ENCODE peak calls at places on chromosomes 16 and 17, in four cellular contexts. R is K562, C is SK-N-SH, M is GM12878. D is an unnamed sample.

GRCh38 chr16:20763461-20764232 is at the start of gene ACSM3:
- DNase-seq in R (peak), C (peak), M (peak), D (peak)

GRCh38 chr16:29675811-29676643 is 3.0 kb upstream of the QPRT start:
- DNase-seq in R (peak), C (peak), M (no peak), D (peak)

GRCh38 chr17:44358066-44358465 is 5.6 kb downstream of the FAM171A2 start:
- DNase-seq in M (no peak), C (no peak), R (no peak), D (no peak)

GRCh38 chr16:83912152-83912948 is 13.4 kb downstream of the MLYCD start:
- DNase-seq in M (no peak), R (no peak), C (no peak), D (no peak)

GRCh38 chr17:7393613-7394451 is 493 bp downstream of the PLSCR3 start:
- DNase-seq in R (no peak), C (peak), M (no peak), D (no peak)

GRCh38 chr16:75282811-75283281 is 31.4 kb upstream of the BCAR1 start:
- DNase-seq in M (no peak), R (no peak), C (peak), D (no peak)

GRCh38 chr17:4583796-4584124 is 569 bp upstream of the SMTNL2 start:
- DNase-seq in C (peak), M (no peak), R (peak), D (no peak)

GRCh38 chr17:65604070-65604469 is 42.6 kb upstream of the AXIN2 start:
- DNase-seq in R (no peak), C (no peak), M (no peak), D (no peak)

GRCh38 chr17:38789185-38789584 is 10.2 kb downstream of the PIP4K2B start:
- DNase-seq in M (no peak), R (no peak), C (peak), D (no peak)

GRCh38 chr17:13036776-13037175 is 18.9 kb upstream of the ELAC2 start:
- DNase-seq in M (no peak), R (no peak), C (no peak), D (no peak)

GRCh38 chr17:59361916-59362810 is 30.7 kb downstream of the YPEL2 start:
- DNase-seq in C (no peak), M (peak), R (no peak), D (no peak)

GRCh38 chr17:48578616-48579560 is 738 bp upstream of the HOXB4 start:
- DNase-seq in M (no peak), C (no peak), R (peak), D (no peak)

GRCh38 chr17:51000835-51001638 is 119.6 kb downstream of the SPAG9 start:
- DNase-seq in C (peak), M (peak), R (no peak), D (peak)

GRCh38 chr17:47703191-47703591 is 9.2 kb downstream of the TBKBP1 start:
- DNase-seq in C (no peak), M (no peak), R (no peak), D (no peak)

GRCh38 chr16:49622084-49622390 is 233.9 kb downstream of the ZNF423 start:
- DNase-seq in M (no peak), R (no peak), C (no peak), D (no peak)

GRCh38 chr17:77560417-77560816 is 398.1 kb upstream of the TNRC6C start:
- DNase-seq in R (peak), C (no peak), M (no peak), D (no peak)

GRCh38 chr16:12784076-12784475 is 19.6 kb downstream of the CPPED1 start:
- DNase-seq in C (no peak), M (no peak), R (no peak), D (no peak)

GRCh38 chr16:53744449-53744848 is 40.5 kb downstream of the FTO start:
- DNase-seq in C (no peak), R (no peak), M (no peak), D (peak)

GRCh38 chr17:82216301-82217119 is 3.9 kb upstream of the CCDC57 start:
- DNase-seq in M (peak), R (no peak), C (peak), D (peak)

GRCh38 chr17:41334385-41334784 is 16.2 kb downstream of the KRT33A start:
- DNase-seq in M (peak), C (no peak), R (no peak), D (no peak)

GRCh38 chr16:50058091-50058771 is 7.5 kb upstream of the HEATR3 start:
- DNase-seq in C (no peak), R (no peak), M (no peak), D (no peak)

GRCh38 chr17:79786930-79787643 is 9.1 kb downstream of the CBX2 start:
- DNase-seq in M (no peak), R (no peak), C (no peak), D (no peak)

GRCh38 chr17:81920612-81921530 is 2.9 kb upstream of the SIRT7 start:
- DNase-seq in R (no peak), C (no peak), M (no peak), D (no peak)

GRCh38 chr16:2035431-2036199 is 8.9 kb downstream of the NHERF2 start:
- DNase-seq in C (peak), M (no peak), R (no peak), D (peak)

GRCh38 chr17:6710317-6710716 is 2.9 kb downstream of the SLC13A5 start:
- DNase-seq in C (peak), M (no peak), R (no peak), D (no peak)

GRCh38 chr17:80826955-80827645 is 164.5 kb upstream of the CHMP6 start:
- DNase-seq in C (peak), M (no peak), R (no peak), D (no peak)

GRCh38 chr17:33521784-33522183 is 228.7 kb upstream of the ASIC2 start:
- DNase-seq in M (no peak), C (peak), R (peak), D (no peak)

GRCh38 chr17:2137342-2138098 is 82.6 kb downstream of the HIC1 start:
- DNase-seq in R (no peak), C (no peak), M (peak), D (no peak)

GRCh38 chr16:66070140-66070887 is 296.2 kb upstream of the CDH5 start:
- DNase-seq in C (no peak), R (no peak), M (no peak), D (no peak)

GRCh38 chr17:40560592-40561293 is 4.5 kb downstream of the CCR7 start:
- DNase-seq in C (no peak), M (peak), R (peak), D (no peak)

GRCh38 chr16:49158029-49158642 is 123.5 kb downstream of the CBLN1 start:
- DNase-seq in R (peak), C (no peak), M (no peak), D (peak)

DNA sequence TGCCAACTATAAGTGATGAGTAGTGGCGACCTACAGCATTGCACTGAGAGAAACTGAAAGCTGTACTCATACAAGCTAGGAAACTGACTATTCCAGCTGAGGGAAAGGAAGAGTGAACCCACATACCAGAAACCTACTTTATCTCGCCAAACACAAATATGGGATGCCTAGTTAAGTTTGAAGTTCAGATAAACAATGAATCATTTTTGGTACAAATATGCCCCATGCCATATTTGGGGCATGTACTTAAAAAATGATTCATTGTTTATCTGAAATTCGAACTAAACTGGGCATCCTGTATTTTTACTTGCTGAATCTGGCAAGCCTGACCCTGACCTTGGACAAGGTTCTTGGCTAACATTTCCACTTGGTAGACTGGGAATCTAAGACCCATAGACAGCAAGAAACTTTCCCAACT is 527.8 kb upstream of the PSMD7 start:
- DNase-seq in C (no peak), M (no peak), R (no peak), D (no peak)
- TF ChIP-seq NFIC in C (no peak), M (no peak), R (no peak), D (no peak)

GRCh38 chr17:62708587-62708986 is 81.1 kb downstream of the MRC2 start:
- DNase-seq in R (no peak), C (no peak), M (no peak), D (no peak)
- TF ChIP-seq NFIC in R (no peak), C (no peak), M (no peak), D (no peak)

GRCh38 chr16:51638338-51639135 is 487.5 kb upstream of the SALL1 start:
- DNase-seq in M (no peak), R (no peak), C (no peak), D (no peak)
- TF ChIP-seq NFIC in M (no peak), R (no peak), C (no peak), D (no peak)

DNA sequence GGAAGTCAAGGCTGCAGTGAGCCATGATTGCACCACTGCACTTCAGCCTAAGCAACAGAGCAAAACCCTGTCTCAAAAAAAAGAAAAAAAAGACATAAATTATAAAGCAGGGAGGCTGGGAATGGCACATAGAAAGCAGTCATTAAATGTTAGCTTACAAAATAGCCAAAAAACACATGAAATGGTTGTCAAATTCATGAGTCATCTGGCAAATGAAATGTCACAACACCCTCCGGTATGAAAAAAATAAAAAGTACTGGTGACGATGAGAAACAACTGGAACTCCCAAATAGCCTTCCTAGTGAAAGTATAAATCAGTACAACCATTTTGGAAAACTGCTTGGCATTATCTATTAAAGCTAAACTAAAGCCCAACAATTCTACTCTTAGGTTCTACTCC is 3.6 kb upstream of the KATNB1 start:
- DNase-seq in M (no peak), C (no peak), R (no peak), D (no peak)
- TF ChIP-seq NFIC in M (no peak), C (no peak), R (no peak), D (no peak)

DNA sequence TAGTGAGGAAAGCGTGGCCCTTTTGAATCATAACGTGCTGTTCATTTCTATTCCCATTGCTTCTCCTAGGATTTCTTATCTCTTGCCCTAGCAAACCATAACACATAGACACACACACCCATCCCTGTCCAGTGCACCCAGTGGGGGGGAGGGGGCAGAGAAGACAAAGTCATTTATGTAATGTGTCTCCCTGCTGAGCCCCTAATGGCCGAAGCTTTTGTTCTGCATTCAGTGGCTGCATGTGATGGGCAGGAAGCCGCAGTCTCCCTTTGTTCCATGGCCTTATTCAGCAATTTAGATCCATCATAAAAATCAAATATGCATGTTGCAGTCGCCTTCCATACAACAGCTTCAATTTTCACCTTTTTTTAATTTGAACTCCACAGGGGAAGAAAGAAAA is 325.4 kb downstream of the ZFHX3 start:
- DNase-seq in C (no peak), M (no peak), R (peak), D (no peak)
- TF ChIP-seq NFIC in C (no peak), M (no peak), R (no peak), D (no peak)

GRCh38 chr16:82643936-82644630 is 17.3 kb downstream of the CDH13 start:
- DNase-seq in C (no peak), M (no peak), R (no peak), D (no peak)
- TF ChIP-seq NFIC in C (no peak), M (no peak), R (no peak), D (no peak)

DNA sequence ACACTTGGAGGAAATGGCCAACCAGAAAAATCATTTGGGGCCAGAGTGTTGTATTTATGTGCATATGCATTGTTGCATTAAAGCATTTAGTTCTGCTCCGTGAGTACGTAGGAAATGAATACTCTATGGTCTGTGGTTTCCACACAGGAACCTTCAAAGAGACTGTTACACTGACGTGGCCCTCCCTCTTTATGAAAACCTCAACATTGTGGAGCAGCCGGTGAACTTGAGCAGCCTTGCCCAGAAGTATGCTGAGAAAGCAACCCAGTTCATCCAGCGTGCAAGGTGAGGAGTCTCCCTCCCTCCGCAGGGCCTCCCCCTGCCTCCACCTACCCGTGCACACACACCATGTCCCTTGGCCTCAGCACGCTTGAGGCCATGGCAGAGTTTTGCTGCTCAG is 65.2 kb downstream of the ARSG start:
- DNase-seq in C (no peak), M (peak), R (no peak), D (no peak)
- TF ChIP-seq NFIC in C (no peak), M (peak), R (no peak), D (no peak)

D was measured in HepG2.